ENCODE peak calls at places on chromosomes 1 and 21, in five cellular contexts. X, P, W, F and C are unnamed samples.

GRCh38 chr1:186974774-186975181 is 146.0 kb downstream of the PLA2G4A start:
- DNase-seq in X (peak), P (peak), W (no peak), F (no peak), C (no peak)

GRCh38 chr1:7284839-7285435 is 486.2 kb upstream of the VAMP3 start:
- DNase-seq in X (no peak), P (peak), W (no peak), F (no peak), C (no peak)

GRCh38 chr1:78691995-78692747 is 42.5 kb downstream of the IFI44 start:
- DNase-seq in X (no peak), P (peak), W (no peak), F (no peak), C (no peak)

GRCh38 chr21:37118187-37118826 is 45.3 kb downstream of the TTC3 start:
- DNase-seq in X (no peak), P (no peak), W (no peak), F (no peak), C (no peak)

GRCh38 chr1:19923137-19923952 is at the start of gene PLA2G2E:
- DNase-seq in X (no peak), P (no peak), W (no peak), F (no peak), C (no peak)

GRCh38 chr21:30629173-30629572 is 5.8 kb upstream of the KRTAP20-2 start:
- DNase-seq in X (peak), P (no peak), W (no peak), F (no peak), C (no peak)

GRCh38 chr1:153577624-153578051 is 12.0 kb upstream of the S100A2 start:
- DNase-seq in X (no peak), P (no peak), W (no peak), F (peak), C (peak)

GRCh38 chr21:34936299-34936698 is 112.8 kb downstream of the RUNX1 start:
- DNase-seq in X (no peak), P (no peak), W (no peak), F (no peak), C (no peak)

GRCh38 chr1:227939791-227940771 is 7.7 kb downstream of the WNT9A start:
- DNase-seq in X (no peak), P (no peak), W (no peak), F (peak), C (peak)

GRCh38 chr1:228401782-228402637 is 4.6 kb downstream of the TRIM11 start:
- DNase-seq in X (no peak), P (no peak), W (no peak), F (no peak), C (no peak)

GRCh38 chr1:85465099-85465790 is at the start of gene DDAH1:
- DNase-seq in X (peak), P (peak), W (peak), F (peak), C (peak)